ENCODE peak calls at places on chromosome 1, in six cellular contexts. Z is hepatic stellate cell; X is activated naive CD8-positive, alpha-beta T cell treated with anti-CD3 and anti-CD28 coated beads, Interleukin-2, amount 50 U/mL, for 24 hours; S is stimulated activated CD4-positive, alpha-beta T cell treated with anti-CD3 and anti-CD28 coated beads, Interleukin-2, amount 100 ng/mL, for 4 hours; M is H54; A is B cell. U is an unnamed sample.

GRCh38 chr1:1013922-1014617 is 773 bp downstream of the ISG15 start:
- DNase-seq in Z (no peak), X (no peak), S (no peak), M (no peak), A (no peak), U (peak; percentile 47)

GRCh38 chr1:25692560-25692959 is 76.0 kb downstream of the MAN1C1 start:
- DNase-seq in Z (no peak), X (no peak), S (no peak), M (no peak), A (no peak), U (peak; percentile 50)

GRCh38 chr1:160296036-160296435 is 11.1 kb upstream of the PEX19 start:
- DNase-seq in Z (no peak), X (no peak), S (no peak), M (no peak), A (no peak), U (no peak)

GRCh38 chr1:22018583-22019559 is 17.4 kb downstream of the CELA3A start:
- DNase-seq in Z (peak; percentile 82), X (peak; percentile 68), S (peak; percentile 59), M (peak; percentile 48), A (peak; percentile 78), U (peak; percentile 78)

GRCh38 chr1:85200870-85201339 is at the start of gene SYDE2:
- DNase-seq in Z (peak; percentile 84), X (peak; percentile 61), S (peak; percentile 66), M (peak; percentile 82), A (peak; percentile 57), U (peak; percentile 75)

GRCh38 chr1:31714442-31715096 is 10.8 kb upstream of the COL16A1 start:
- DNase-seq in Z (peak; percentile 82), X (peak; percentile 31), S (no peak), M (peak; percentile 33), A (no peak), U (peak; percentile 42)

GRCh38 chr1:228687562-228687961 is 47.7 kb upstream of the RHOU start:
- DNase-seq in Z (no peak), X (no peak), S (no peak), M (no peak), A (no peak), U (no peak)

GRCh38 chr1:212477680-212478466 is 45.2 kb downstream of the NENF start:
- DNase-seq in Z (no peak), X (no peak), S (no peak), M (no peak), A (no peak), U (no peak)

GRCh38 chr1:5664906-5665875 is 327.0 kb downstream of the NPHP4 start:
- DNase-seq in Z (no peak), X (no peak), S (no peak), M (no peak), A (no peak), U (no peak)

GRCh38 chr1:17612831-17613230 is 73.3 kb downstream of the ARHGEF10L start:
- DNase-seq in Z (no peak), X (no peak), S (no peak), M (no peak), A (no peak), U (no peak)

GRCh38 chr1:94550800-94551241 is 9.3 kb upstream of the F3 start:
- DNase-seq in Z (no peak), X (no peak), S (no peak), M (no peak), A (no peak), U (no peak)

GRCh38 chr1:180680558-180681144 is 48.8 kb downstream of the XPR1 start:
- DNase-seq in Z (no peak), X (no peak), S (no peak), M (no peak), A (no peak), U (no peak)

GRCh38 chr1:177088974-177089373 is 75.5 kb downstream of the ASTN1 start:
- DNase-seq in Z (no peak), X (no peak), S (no peak), M (no peak), A (no peak), U (no peak)